ENCODE peak calls at places on chromosome 10, in five cellular contexts. N is IMR-90, P is A549, V is HepG2, U is GM12878. C is an unnamed sample.

GRCh38 chr10:126734015-126734414 is 63.5 kb upstream of the C10orf90 start:
- DNase-seq in N (peak), P (no peak), V (no peak), U (no peak), C (no peak)

GRCh38 chr10:44759122-44759521 is 152.0 kb upstream of the TMEM72 start:
- DNase-seq in N (no peak), P (no peak), V (no peak), U (no peak), C (no peak)

GRCh38 chr10:8312079-8312478 is 257.6 kb downstream of the GATA3 start:
- DNase-seq in N (no peak), P (no peak), V (no peak), U (no peak), C (no peak)

GRCh38 chr10:127979566-127979965 is 72.7 kb downstream of the PTPRE start:
- DNase-seq in N (no peak), P (no peak), V (no peak), U (no peak), C (no peak)

GRCh38 chr10:122461367-122461728 is at the start of gene HTRA1:
- DNase-seq in N (peak), P (peak), V (no peak), U (no peak), C (peak)

GRCh38 chr10:3763852-3764625 is 21.0 kb downstream of the KLF6 start:
- DNase-seq in N (peak), P (no peak), V (no peak), U (no peak), C (no peak)

GRCh38 chr10:73969224-73969811 is 28.6 kb upstream of the VCL start:
- DNase-seq in N (no peak), P (no peak), V (no peak), U (no peak), C (no peak)

GRCh38 chr10:103854265-103854686 is 1.1 kb downstream of the SH3PXD2A start:
- DNase-seq in N (no peak), P (no peak), V (peak), U (no peak), C (no peak)

GRCh38 chr10:28492093-28492492 is 40.8 kb upstream of the WAC start:
- DNase-seq in N (no peak), P (no peak), V (no peak), U (no peak), C (no peak)

GRCh38 chr10:100718197-100718742 is 27.1 kb upstream of the PAX2 start:
- DNase-seq in N (no peak), P (no peak), V (no peak), U (no peak), C (no peak)

GRCh38 chr10:19111501-19112267 is 63.1 kb downstream of the MALRD1 start:
- DNase-seq in N (peak), P (no peak), V (no peak), U (no peak), C (no peak)

GRCh38 chr10:18104223-18104872 is 35.9 kb upstream of the CACNB2 start:
- DNase-seq in N (peak), P (peak), V (peak), U (no peak), C (peak)

GRCh38 chr10:69123306-69123746 is 652 bp upstream of the VPS26A start:
- DNase-seq in N (peak), P (peak), V (peak), U (no peak), C (peak)

GRCh38 chr10:75466886-75467285 is 35.5 kb downstream of the LRMDA start:
- DNase-seq in N (no peak), P (no peak), V (no peak), U (no peak), C (no peak)

GRCh38 chr10:58813573-58813972 is 300.9 kb downstream of the BICC1 start:
- DNase-seq in N (no peak), P (no peak), V (peak), U (no peak), C (no peak)

GRCh38 chr10:129955591-129956284 is 8.3 kb downstream of the EBF3 start:
- DNase-seq in N (no peak), P (peak), V (peak), U (no peak), C (no peak)

GRCh38 chr10:66833861-66834260 is 92.0 kb upstream of the LRRTM3 start:
- DNase-seq in N (no peak), P (no peak), V (no peak), U (no peak), C (no peak)

GRCh38 chr10:3239066-3239919 is 66.7 kb upstream of the PITRM1 start:
- DNase-seq in N (peak), P (peak), V (peak), U (no peak), C (peak)

GRCh38 chr10:70528726-70529362 is 50.3 kb downstream of the PALD1 start:
- DNase-seq in N (peak), P (peak), V (peak), U (no peak), C (peak)

GRCh38 chr10:114304566-114305421 is 65.7 kb downstream of the VWA2 start:
- DNase-seq in N (no peak), P (no peak), V (no peak), U (no peak), C (peak)

GRCh38 chr10:86144301-86144700 is 222.3 kb downstream of the GRID1 start:
- DNase-seq in N (no peak), P (no peak), V (no peak), U (no peak), C (no peak)

GRCh38 chr10:104255244-104255981 is 721 bp downstream of the GSTO1 start:
- DNase-seq in N (peak), P (peak), V (peak), U (no peak), C (no peak)

GRCh38 chr10:126902157-126902556 is 3.1 kb upstream of the DOCK1 start:
- DNase-seq in N (peak), P (peak), V (peak), U (no peak), C (peak)

DNA sequence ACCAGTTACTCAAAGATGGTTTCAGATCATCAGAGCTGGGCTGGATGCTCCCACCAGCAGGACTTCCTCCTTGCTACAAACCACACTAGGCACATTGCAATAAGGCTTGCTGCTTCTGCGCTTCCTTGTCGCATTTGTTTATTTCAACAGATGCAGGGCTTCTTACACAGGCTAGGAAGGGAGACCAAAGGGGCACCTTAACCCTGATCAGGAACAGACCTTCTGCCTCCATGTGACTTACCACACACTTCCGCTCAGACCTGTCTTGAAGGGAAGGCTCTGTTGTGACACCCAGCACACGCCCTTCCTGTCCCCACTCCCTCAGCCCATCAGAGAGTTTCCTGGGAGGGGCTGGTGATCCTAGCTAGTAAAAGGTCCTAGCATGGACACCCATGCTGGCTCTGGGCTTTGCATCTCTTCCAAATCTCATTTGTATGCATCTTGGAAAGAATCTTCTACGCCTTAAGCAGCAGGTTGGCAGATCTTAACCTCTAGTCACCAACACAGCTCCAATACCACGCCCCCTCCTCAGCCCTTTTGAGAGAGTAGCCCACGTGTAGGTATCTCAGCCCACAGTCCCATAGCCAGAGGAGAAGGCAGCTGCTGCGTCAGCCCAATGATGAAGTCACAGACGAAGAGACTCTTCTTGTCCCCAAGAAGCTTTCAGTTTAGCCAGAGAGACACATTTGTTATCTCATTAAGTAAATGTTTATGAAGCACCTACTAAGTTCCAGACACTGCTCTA is 47.1 kb upstream of the SVIL start:
- DNase-seq in N (no peak), P (no peak), V (no peak), U (no peak), C (no peak)
- TF ChIP-seq BHLHE40 in N (no peak), P (no peak), V (no peak), U (no peak), C (no peak)

GRCh38 chr10:11345224-11346054 is 266.0 kb downstream of the USP6NL start:
- DNase-seq in N (no peak), P (no peak), V (peak), U (peak), C (no peak)
- TF ChIP-seq BHLHE40 in N (no peak), P (no peak), V (no peak), U (no peak), C (no peak)

GRCh38 chr10:83089335-83089734 is 1050.0 kb upstream of the GHITM start:
- DNase-seq in N (no peak), P (no peak), V (no peak), U (no peak), C (no peak)
- TF ChIP-seq BHLHE40 in N (no peak), P (no peak), V (no peak), U (no peak), C (no peak)

GRCh38 chr10:124744047-124744687 is at the start of gene FAM53B:
- DNase-seq in N (peak), P (peak), V (no peak), U (no peak), C (peak)

GRCh38 chr10:124741922-124742417 is 2.2 kb downstream of the FAM53B start:
- DNase-seq in N (no peak), P (no peak), V (no peak), U (no peak), C (no peak)

GRCh38 chr10:124744688-124745055 is 494 bp upstream of the FAM53B start:
- DNase-seq in N (peak), P (peak), V (peak), U (no peak), C (no peak)

GRCh38 chr10:124742418-124743187 is 1.6 kb downstream of the FAM53B start:
- DNase-seq in N (no peak), P (peak), V (peak), U (no peak), C (peak)

GRCh38 chr10:124743188-124744046 is 761 bp downstream of the FAM53B start:
- DNase-seq in N (no peak), P (peak), V (no peak), U (no peak), C (peak)
- TF ChIP-seq BHLHE40 in N (no peak), P (no peak), V (no peak), U (no peak), C (no peak)